ENCODE peak calls at places on chromosomes 13 and 19, in ten cellular contexts. C, K, G, E, T, W, U, Y, P and B are unnamed samples.

GRCh38 chr19:36030264-36031148 is 2.2 kb downstream of the CLIP3 start:
- DNase-seq in C (no peak), K (no peak), G (no peak), E (no peak), T (no peak), W (no peak), U (no peak), Y (peak; percentile 42), P (peak; percentile 49), B (no peak)

GRCh38 chr13:112457081-112457480 is 80.9 kb downstream of the SPACA7 start:
- DNase-seq in C (no peak), K (no peak), G (no peak), E (no peak), T (no peak), W (no peak), U (no peak), Y (no peak), P (no peak), B (no peak)

GRCh38 chr19:3785464-3785937 is 680 bp downstream of the MATK start:
- DNase-seq in C (no peak), K (no peak), G (no peak), E (no peak), T (no peak), W (no peak), U (no peak), Y (peak; percentile 28), P (no peak), B (no peak)

GRCh38 chr13:20715340-20715732 is 11.8 kb downstream of the IL17D start:
- DNase-seq in C (no peak), K (no peak), G (no peak), E (no peak), T (no peak), W (no peak), U (no peak), Y (no peak), P (no peak), B (no peak)

GRCh38 chr19:29875931-29876330 is 64.1 kb downstream of the CCNE1 start:
- DNase-seq in C (no peak), K (no peak), G (no peak), E (no peak), T (no peak), W (no peak), U (no peak), Y (no peak), P (no peak), B (no peak)

GRCh38 chr19:54470991-54471782 is 1.9 kb downstream of the CDC42EP5 start:
- DNase-seq in C (no peak), K (no peak), G (no peak), E (no peak), T (no peak), W (no peak), U (no peak), Y (peak; percentile 44), P (peak; percentile 35), B (no peak)

GRCh38 chr13:95929430-95929829 is 123.8 kb downstream of the UGGT2 start:
- DNase-seq in C (no peak), K (no peak), G (no peak), E (no peak), T (no peak), W (no peak), U (no peak), Y (no peak), P (no peak), B (no peak)

GRCh38 chr19:14450168-14450874 is 17.2 kb downstream of the PKN1 start:
- DNase-seq in C (no peak), K (no peak), G (no peak), E (peak; percentile 91), T (peak; percentile 79), W (peak; percentile 99), U (peak; percentile 85), Y (peak; percentile 60), P (peak; percentile 65), B (no peak)

GRCh38 chr13:26618726-26619125 is 61.2 kb downstream of the WASF3 start:
- DNase-seq in C (no peak), K (no peak), G (no peak), E (no peak), T (no peak), W (no peak), U (no peak), Y (no peak), P (no peak), B (no peak)

GRCh38 chr19:2474232-2475017 is 1.5 kb upstream of the GADD45B start:
- DNase-seq in C (peak; percentile 78), K (peak; percentile 51), G (peak; percentile 71), E (peak; percentile 90), T (peak; percentile 87), W (peak; percentile 86), U (peak; percentile 83), Y (peak; percentile 95), P (peak; percentile 90), B (peak; percentile 81)

GRCh38 chr13:31920301-31920818 is 111.2 kb upstream of the FRY start:
- DNase-seq in C (no peak), K (no peak), G (no peak), E (no peak), T (no peak), W (no peak), U (no peak), Y (peak; percentile 29), P (no peak), B (no peak)

GRCh38 chr13:89255844-89256406 is 1584.8 kb downstream of the SLITRK5 start:
- DNase-seq in C (no peak), K (no peak), G (no peak), E (no peak), T (no peak), W (no peak), U (no peak), Y (no peak), P (no peak), B (no peak)

GRCh38 chr13:91236942-91237341 is 110.5 kb upstream of the MIR17HG start:
- DNase-seq in C (no peak), K (no peak), G (no peak), E (no peak), T (no peak), W (no peak), U (no peak), Y (no peak), P (no peak), B (no peak)

GRCh38 chr19:723714-724113 is 15.0 kb downstream of the PALM start:
- DNase-seq in C (no peak), K (no peak), G (no peak), E (no peak), T (no peak), W (no peak), U (no peak), Y (no peak), P (no peak), B (no peak)

GRCh38 chr19:3641515-3642269 is 15.1 kb upstream of the CACTIN start:
- DNase-seq in C (no peak), K (no peak), G (no peak), E (no peak), T (no peak), W (no peak), U (no peak), Y (no peak), P (no peak), B (no peak)

GRCh38 chr13:48486362-48486761 is 46.5 kb downstream of the RCBTB2 start:
- DNase-seq in C (no peak), K (no peak), G (no peak), E (no peak), T (no peak), W (no peak), U (no peak), Y (no peak), P (no peak), B (no peak)

GRCh38 chr19:50344661-50345318 is 15.6 kb upstream of the KCNC3 start:
- DNase-seq in C (no peak), K (no peak), G (no peak), E (peak; percentile 90), T (no peak), W (no peak), U (no peak), Y (no peak), P (no peak), B (no peak)

GRCh38 chr19:11821474-11821873 is 7.4 kb downstream of the ZNF440 start:
- DNase-seq in C (no peak), K (no peak), G (no peak), E (no peak), T (no peak), W (no peak), U (no peak), Y (peak; percentile 73), P (peak; percentile 18), B (no peak)

GRCh38 chr13:30798776-30799625 is 63.7 kb downstream of the ALOX5AP start:
- DNase-seq in C (no peak), K (no peak), G (no peak), E (no peak), T (no peak), W (no peak), U (no peak), Y (peak; percentile 16), P (no peak), B (no peak)

GRCh38 chr19:35716735-35716984 is 1.1 kb upstream of the KMT2B start:
- DNase-seq in C (no peak), K (no peak), G (peak; percentile 65), E (no peak), T (no peak), W (no peak), U (no peak), Y (no peak), P (no peak), B (no peak)

GRCh38 chr13:102707465-102707864 is 12.6 kb upstream of the METTL21C start:
- DNase-seq in C (no peak), K (peak; percentile 17), G (peak; percentile 24), E (no peak), T (no peak), W (no peak), U (no peak), Y (peak; percentile 96), P (peak; percentile 76), B (peak; percentile 62)